ENCODE peak calls at places on chromosomes 6 and 20, in ten cellular contexts. One of them, this sample, is unnamed.

GRCh38 chr6:41471064-41471895 is 74.9 kb upstream of the FOXP4 start:
- DNase-seq in right atrium auricular region: no peak
- DNase-seq in HS-27A: no peak
- DNase-seq in naive B cell: no peak
- DNase-seq in AG04450: no peak
- DNase-seq in amygdala: no peak
- DNase-seq in H7: no peak
- DNase-seq in BE2C: no peak
- DNase-seq in T-helper 1 cell: no peak
- DNase-seq in EH: no peak
- DNase-seq in this sample: no peak

GRCh38 chr6:34745277-34746103 is 11.8 kb upstream of the SNRPC start:
- DNase-seq in right atrium auricular region: no peak
- DNase-seq in HS-27A: peak; percentile 30
- DNase-seq in naive B cell: no peak
- DNase-seq in AG04450: peak; percentile 7
- DNase-seq in amygdala: no peak
- DNase-seq in H7: no peak
- DNase-seq in BE2C: peak; percentile 27
- DNase-seq in T-helper 1 cell: no peak
- DNase-seq in EH: peak; percentile 82
- DNase-seq in this sample: no peak

GRCh38 chr6:157981395-157982296 is at the start of gene SYNJ2:
- DNase-seq in right atrium auricular region: no peak
- DNase-seq in HS-27A: no peak
- DNase-seq in naive B cell: peak; percentile 74
- DNase-seq in AG04450: peak; percentile 63
- DNase-seq in amygdala: no peak
- DNase-seq in H7: peak; percentile 93
- DNase-seq in BE2C: peak; percentile 57
- DNase-seq in T-helper 1 cell: peak; percentile 84
- DNase-seq in EH: peak; percentile 91
- DNase-seq in this sample: no peak

GRCh38 chr6:7561153-7561964 is 19.9 kb downstream of the DSP start:
- DNase-seq in right atrium auricular region: no peak
- DNase-seq in HS-27A: no peak
- DNase-seq in naive B cell: no peak
- DNase-seq in AG04450: no peak
- DNase-seq in amygdala: no peak
- DNase-seq in H7: no peak
- DNase-seq in BE2C: peak; percentile 19
- DNase-seq in T-helper 1 cell: no peak
- DNase-seq in EH: no peak
- DNase-seq in this sample: no peak

GRCh38 chr6:53906842-53907241 is 112.0 kb downstream of the LRRC1 start:
- DNase-seq in right atrium auricular region: no peak
- DNase-seq in HS-27A: no peak
- DNase-seq in naive B cell: no peak
- DNase-seq in AG04450: no peak
- DNase-seq in amygdala: no peak
- DNase-seq in H7: no peak
- DNase-seq in BE2C: no peak
- DNase-seq in T-helper 1 cell: no peak
- DNase-seq in EH: peak; percentile 30
- DNase-seq in this sample: no peak

GRCh38 chr6:123625697-123626096 is 11.1 kb downstream of the TRDN start:
- DNase-seq in right atrium auricular region: no peak
- DNase-seq in HS-27A: no peak
- DNase-seq in naive B cell: no peak
- DNase-seq in AG04450: no peak
- DNase-seq in amygdala: no peak
- DNase-seq in H7: no peak
- DNase-seq in BE2C: no peak
- DNase-seq in T-helper 1 cell: no peak
- DNase-seq in EH: no peak
- DNase-seq in this sample: no peak

GRCh38 chr6:166688286-166688685 is 61.2 kb upstream of the RPS6KA2 start:
- DNase-seq in right atrium auricular region: no peak
- DNase-seq in HS-27A: no peak
- DNase-seq in naive B cell: no peak
- DNase-seq in AG04450: no peak
- DNase-seq in amygdala: no peak
- DNase-seq in H7: no peak
- DNase-seq in BE2C: no peak
- DNase-seq in T-helper 1 cell: no peak
- DNase-seq in EH: no peak
- DNase-seq in this sample: no peak

GRCh38 chr6:151109361-151109760 is 130.4 kb upstream of the AKAP12 start:
- DNase-seq in right atrium auricular region: no peak
- DNase-seq in HS-27A: no peak
- DNase-seq in naive B cell: no peak
- DNase-seq in AG04450: peak; percentile 69
- DNase-seq in amygdala: no peak
- DNase-seq in H7: no peak
- DNase-seq in BE2C: no peak
- DNase-seq in T-helper 1 cell: no peak
- DNase-seq in EH: no peak
- DNase-seq in this sample: no peak

GRCh38 chr20:8880085-8880853 is 188.6 kb upstream of the PLCB4 start:
- DNase-seq in right atrium auricular region: no peak
- DNase-seq in HS-27A: no peak
- DNase-seq in naive B cell: no peak
- DNase-seq in AG04450: no peak
- DNase-seq in amygdala: no peak
- DNase-seq in H7: no peak
- DNase-seq in BE2C: no peak
- DNase-seq in T-helper 1 cell: no peak
- DNase-seq in EH: no peak
- DNase-seq in this sample: no peak

GRCh38 chr6:3309391-3310050 is 50.8 kb downstream of the PSMG4 start:
- DNase-seq in right atrium auricular region: no peak
- DNase-seq in HS-27A: no peak
- DNase-seq in naive B cell: no peak
- DNase-seq in AG04450: no peak
- DNase-seq in amygdala: no peak
- DNase-seq in H7: peak; percentile 79
- DNase-seq in BE2C: no peak
- DNase-seq in T-helper 1 cell: no peak
- DNase-seq in EH: no peak
- DNase-seq in this sample: no peak

GRCh38 chr6:32397252-32397920 is 9.6 kb downstream of the BTNL2 start:
- DNase-seq in right atrium auricular region: no peak
- DNase-seq in HS-27A: no peak
- DNase-seq in naive B cell: no peak
- DNase-seq in AG04450: no peak
- DNase-seq in amygdala: no peak
- DNase-seq in H7: no peak
- DNase-seq in BE2C: no peak
- DNase-seq in T-helper 1 cell: no peak
- DNase-seq in EH: peak; percentile 6
- DNase-seq in this sample: no peak

GRCh38 chr20:63414720-63415417 is 53.7 kb upstream of the CHRNA4 start:
- DNase-seq in right atrium auricular region: no peak
- DNase-seq in HS-27A: no peak
- DNase-seq in naive B cell: no peak
- DNase-seq in AG04450: no peak
- DNase-seq in amygdala: no peak
- DNase-seq in H7: no peak
- DNase-seq in BE2C: no peak
- DNase-seq in T-helper 1 cell: no peak
- DNase-seq in EH: no peak
- DNase-seq in this sample: no peak

This sample was measured in C1 segment of cervical spinal cord.